ENCODE peak calls at places on chromosomes 11 and 22, in five cellular contexts. H is effector memory CD4-positive, alpha-beta T cell; L is adipocyte; P is IMR-90; Y is epithelial cell of esophagus. A is an unnamed sample.

GRCh38 chr11:46272816-46273427 is 4.5 kb upstream of the CREB3L1 start:
- DNase-seq in Y (peak), H (no peak), L (peak), P (peak), A (peak)

GRCh38 chr11:93567406-93567819 is 24.2 kb upstream of the SMCO4 start:
- DNase-seq in P (no peak), H (no peak), Y (peak), L (no peak), A (no peak)

GRCh38 chr22:17397756-17398155 is 28.5 kb downstream of the CECR2 start:
- DNase-seq in L (no peak), Y (no peak), H (no peak), P (no peak), A (no peak)

GRCh38 chr11:129012880-129013279 is 70.2 kb upstream of the TP53AIP1 start:
- DNase-seq in L (no peak), P (no peak), Y (no peak), H (no peak), A (no peak)

GRCh38 chr11:26947904-26948639 is 45.8 kb upstream of the FIBIN start:
- DNase-seq in H (no peak), L (peak), Y (peak), P (peak), A (peak)

GRCh38 chr11:117146521-117146920 is 2.4 kb downstream of the PAFAH1B2 start:
- DNase-seq in H (no peak), L (peak), P (peak), Y (peak), A (peak)

GRCh38 chr11:108819957-108820356 is 155.1 kb downstream of the DDX10 start:
- DNase-seq in Y (no peak), L (no peak), P (no peak), H (no peak), A (no peak)

GRCh38 chr11:65864758-65865471 is 4.7 kb downstream of the MUS81 start:
- DNase-seq in L (no peak), H (no peak), P (no peak), Y (no peak), A (no peak)

GRCh38 chr22:20090730-20091240 is 10.7 kb downstream of the DGCR8 start:
- DNase-seq in Y (no peak), H (no peak), P (no peak), L (no peak), A (no peak)

GRCh38 chr11:17479284-17480214 is 2.9 kb upstream of the ABCC8 start:
- DNase-seq in P (no peak), L (peak), H (no peak), Y (peak), A (peak)

GRCh38 chr22:45971389-45972028 is 5.5 kb downstream of the WNT7B start:
- DNase-seq in H (no peak), P (no peak), Y (no peak), L (peak), A (peak)
- H3K4me3 ChIP-seq in H (no peak), P (peak), Y (peak), L (peak), A (peak)

GRCh38 chr11:86064236-86064803 is 4.6 kb downstream of the PICALM start:
- DNase-seq in H (no peak), L (peak), Y (peak), P (peak), A (peak)
- H3K4me3 ChIP-seq in H (peak), L (peak), Y (peak), P (no peak), A (peak)

GRCh38 chr22:23911318-23911980 is 17.3 kb downstream of the MIF start:
- DNase-seq in P (no peak), L (no peak), Y (no peak), H (no peak), A (no peak)
- H3K4me3 ChIP-seq in P (no peak), L (no peak), Y (no peak), H (no peak), A (no peak)

GRCh38 chr22:46828323-46829139 is 66.1 kb downstream of the TBC1D22A start:
- DNase-seq in H (no peak), P (no peak), Y (peak), L (no peak), A (peak)

GRCh38 chr22:46830841-46831240 is 68.4 kb downstream of the TBC1D22A start:
- DNase-seq in H (no peak), Y (peak), P (peak), L (peak), A (peak)

GRCh38 chr22:46829140-46829891 is 66.9 kb downstream of the TBC1D22A start:
- DNase-seq in L (peak), H (no peak), Y (peak), P (peak), A (peak)

GRCh38 chr22:46827781-46828180 is 65.3 kb downstream of the TBC1D22A start:
- DNase-seq in P (no peak), Y (no peak), H (no peak), L (no peak), A (no peak)

DNA sequence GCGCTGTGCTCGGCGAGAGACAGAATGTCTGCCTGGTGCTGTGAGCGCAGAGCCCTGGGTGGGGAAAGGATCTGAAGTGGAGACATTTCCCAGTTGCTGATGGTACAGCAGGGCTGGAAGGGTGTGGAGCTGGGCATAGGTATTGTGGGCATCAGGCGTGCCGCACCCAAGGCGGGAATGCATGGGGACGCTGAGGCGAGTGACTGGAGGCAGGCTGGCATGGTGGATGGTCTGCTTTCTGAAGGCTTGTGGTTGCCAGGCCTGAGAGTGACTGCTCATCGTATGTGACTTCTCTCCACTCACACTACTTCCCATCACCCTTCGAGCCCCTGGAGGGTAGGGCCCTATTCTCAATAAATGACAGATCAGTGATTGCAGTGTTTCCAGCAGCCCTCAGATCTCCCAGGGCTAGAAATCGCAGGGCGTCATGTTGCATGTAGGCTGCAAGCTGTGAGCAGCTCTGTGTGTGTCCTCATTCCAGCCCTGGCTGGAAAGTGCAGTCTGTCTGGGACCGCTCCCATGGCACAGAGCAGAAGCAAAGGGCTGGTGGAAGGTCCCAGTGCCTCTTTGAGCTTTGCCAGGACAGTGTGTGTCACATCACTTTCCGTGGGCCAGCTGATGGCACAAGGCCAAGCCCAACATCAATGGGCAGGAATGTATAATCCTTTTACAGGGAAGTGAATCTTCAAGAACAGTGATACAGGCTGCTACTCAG is 67.7 kb downstream of the TBC1D22A start:
- DNase-seq in P (peak), H (no peak), Y (peak), L (peak), A (peak)
- H3K4me3 ChIP-seq in P (no peak), H (no peak), Y (no peak), L (peak), A (peak)

GRCh38 chr22:38455530-38456271 is 702 bp upstream of the KCNJ4 start:
- DNase-seq in Y (peak), L (peak), H (no peak), P (peak), A (peak)
- H3K4me3 ChIP-seq in Y (peak), L (no peak), H (peak), P (peak), A (peak)

DNA sequence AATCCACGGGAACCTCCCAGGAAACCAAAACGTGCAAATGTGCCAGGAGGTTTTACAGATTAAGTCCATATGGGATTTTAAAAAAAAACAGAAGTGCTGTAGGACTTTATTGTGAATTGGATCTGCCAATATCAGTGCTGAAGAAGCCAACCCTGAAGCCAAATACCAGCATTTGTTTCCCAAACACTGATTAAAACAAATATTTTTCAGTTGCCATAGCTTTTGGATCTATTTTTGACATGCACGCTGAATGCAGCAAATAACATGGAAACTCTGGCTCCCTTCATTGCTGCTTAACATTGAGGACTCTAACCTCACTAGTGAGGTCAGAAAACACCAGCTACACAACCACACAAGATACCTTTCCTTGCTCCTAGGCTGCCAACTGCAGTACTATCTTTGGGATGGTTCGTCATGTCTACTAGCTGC is 28.4 kb upstream of the SIK2 start:
- DNase-seq in H (no peak), Y (no peak), L (peak), P (no peak), A (peak)
- H3K4me3 ChIP-seq in H (no peak), Y (no peak), L (peak), P (no peak), A (no peak)

GRCh38 chr11:34192481-34193401 is 87.3 kb downstream of the NAT10 start:
- DNase-seq in P (peak), H (no peak), Y (peak), L (peak), A (peak)

GRCh38 chr11:34198523-34198922 is 93.1 kb downstream of the NAT10 start:
- DNase-seq in L (no peak), Y (no peak), H (no peak), P (peak), A (no peak)

GRCh38 chr11:34197256-34197655 is 91.8 kb downstream of the NAT10 start:
- DNase-seq in H (no peak), L (no peak), P (no peak), Y (no peak), A (no peak)

GRCh38 chr11:34191592-34191991 is 86.2 kb downstream of the NAT10 start:
- DNase-seq in L (no peak), Y (no peak), H (no peak), P (no peak), A (no peak)

DNA sequence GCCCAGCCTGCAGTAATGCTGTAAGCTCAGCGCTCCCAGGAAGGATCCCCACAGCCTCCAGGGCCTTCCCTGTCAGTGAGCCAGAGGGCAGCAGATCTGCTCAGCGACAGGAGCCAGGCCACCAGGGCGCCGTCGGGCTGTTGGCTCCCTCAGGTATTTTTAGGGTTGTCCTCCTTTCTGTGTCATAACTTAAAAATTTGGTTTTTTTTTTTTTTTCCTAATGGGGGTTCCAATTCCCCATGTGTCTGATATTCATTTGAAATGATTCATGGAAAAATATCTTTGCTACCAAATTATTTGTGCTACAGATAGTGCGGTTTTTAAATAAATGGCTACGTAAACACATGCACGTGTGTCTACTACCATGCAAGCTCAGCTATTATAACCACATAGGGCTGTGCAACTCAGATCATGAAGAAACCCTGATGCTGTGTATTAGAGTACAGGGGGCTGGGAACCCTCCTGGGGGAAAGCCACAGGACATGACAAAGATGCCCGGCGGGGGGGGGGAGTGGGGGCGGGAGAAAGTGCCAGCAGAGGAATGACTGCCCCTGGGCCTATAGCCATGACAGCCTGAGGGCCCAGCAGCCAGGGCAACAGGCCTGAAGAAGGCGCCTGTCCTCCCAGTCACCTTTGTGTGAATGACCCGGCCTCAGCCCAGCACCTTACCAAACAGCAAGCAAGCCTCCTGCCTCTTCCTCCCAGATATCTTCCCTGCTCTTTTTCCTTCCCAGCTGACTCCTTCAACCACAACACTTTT is 89.3 kb downstream of the NAT10 start:
- DNase-seq in L (no peak), H (no peak), Y (no peak), P (peak), A (no peak)
- H3K4me3 ChIP-seq in L (no peak), H (no peak), Y (no peak), P (no peak), A (no peak)

DNA sequence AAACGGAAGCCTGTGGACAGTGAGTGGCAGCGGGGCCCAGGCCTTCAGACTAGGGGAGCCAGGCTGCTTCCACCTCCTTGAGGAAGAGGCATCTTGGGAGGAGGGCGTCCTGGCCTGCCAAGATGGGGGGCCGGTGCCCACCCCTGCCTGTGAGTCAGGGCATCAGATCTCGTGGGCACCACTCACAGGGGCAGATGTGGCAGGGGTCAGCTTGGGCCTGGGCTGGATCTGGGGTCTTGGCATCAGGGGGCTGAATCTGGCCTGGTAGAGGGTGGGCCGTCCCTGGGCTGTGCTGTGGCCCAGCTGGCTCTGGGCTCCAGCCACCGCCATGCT is 24.1 kb upstream of the TH start:
- DNase-seq in H (no peak), L (no peak), P (no peak), Y (no peak), A (no peak)
- H3K4me3 ChIP-seq in H (no peak), L (no peak), P (no peak), Y (no peak), A (no peak)

GRCh38 chr11:62466444-62466843 is 47.6 kb downstream of the SCGB1A1 start:
- DNase-seq in L (no peak), Y (no peak), P (no peak), H (no peak), A (no peak)

GRCh38 chr11:62468577-62468976 is 49.7 kb downstream of the SCGB1A1 start:
- DNase-seq in P (no peak), L (no peak), Y (no peak), H (no peak), A (no peak)

GRCh38 chr11:62477927-62478326 is 59.1 kb downstream of the SCGB1A1 start:
- DNase-seq in Y (no peak), L (no peak), P (no peak), H (no peak), A (no peak)

GRCh38 chr11:62471603-62472002 is 52.8 kb downstream of the SCGB1A1 start:
- DNase-seq in L (no peak), Y (no peak), H (no peak), P (no peak), A (no peak)

GRCh38 chr11:62472063-62472884 is 53.4 kb downstream of the SCGB1A1 start:
- DNase-seq in H (no peak), Y (peak), P (peak), L (peak), A (peak)
- H3K4me3 ChIP-seq in H (no peak), Y (no peak), P (no peak), L (no peak), A (no peak)

DNA sequence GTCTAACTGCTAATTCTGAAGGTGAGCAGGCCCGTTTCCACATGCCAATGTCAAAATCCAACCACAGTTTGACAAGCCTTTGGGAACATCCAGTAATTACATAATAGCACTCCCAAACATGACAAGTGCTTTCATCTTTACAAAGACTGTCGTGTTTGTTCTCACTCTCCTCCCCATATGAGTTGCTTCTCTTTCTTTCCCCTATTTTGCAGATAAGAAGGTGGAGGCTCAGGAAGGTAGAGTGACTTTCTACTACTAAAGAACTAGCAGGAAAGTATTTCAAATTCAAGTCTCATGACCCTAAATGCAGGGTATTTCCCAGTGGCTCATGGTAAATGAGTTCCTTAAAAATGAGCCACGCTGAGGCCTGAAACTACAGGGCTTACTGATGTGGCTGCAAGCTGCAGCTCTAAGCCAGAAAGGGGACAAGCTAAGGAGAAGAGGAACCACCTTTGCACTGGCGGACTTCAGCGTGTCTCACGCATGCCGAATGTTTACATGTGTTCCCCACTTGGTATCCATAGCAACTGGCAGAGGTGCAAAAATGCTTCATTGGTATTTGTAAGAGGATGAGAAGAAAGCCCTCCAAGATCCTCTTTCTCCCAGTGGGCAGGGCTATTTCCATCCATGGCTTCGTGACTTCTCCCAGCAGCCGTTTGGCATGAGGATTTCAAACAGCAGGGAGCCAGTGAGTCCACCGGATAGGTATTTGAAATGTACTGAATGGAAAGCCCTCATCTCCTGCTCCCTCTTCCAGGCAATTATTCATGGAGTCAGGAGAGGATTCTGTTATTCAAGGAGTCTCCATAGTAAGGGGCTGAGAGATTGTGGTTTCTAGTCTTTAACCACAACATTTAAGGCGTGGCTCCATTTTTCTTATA is 55.5 kb upstream of the CD44 start:
- DNase-seq in Y (peak), L (peak), P (peak), H (peak), A (peak)
- H3K4me3 ChIP-seq in Y (no peak), L (peak), P (no peak), H (peak), A (peak)

A was measured in mesenchymal stem cell.